ENCODE peak calls at places on chromosome 2, in five cellular contexts. One of them, this sample, is unnamed.

GRCh38 chr2:197575987-197576386 is 60.1 kb downstream of the MOB4 start:
- DNase-seq in sigmoid colon: peak; percentile 72
- DNase-seq in NAMALWA: no peak
- DNase-seq in AG08396: no peak
- DNase-seq in activated CD8-positive, alpha-beta memory T cell treated with anti-CD3 and anti-CD28 coated beads, Interleukin-2, amount 10 ng/mL, durations not matched to agents 7 days and 5 days: no peak
- DNase-seq in this sample: no peak

GRCh38 chr2:117536139-117536538 is 278.4 kb upstream of the DDX18 start:
- DNase-seq in NAMALWA: peak; percentile 44
- DNase-seq in AG08396: no peak
- DNase-seq in sigmoid colon: no peak
- DNase-seq in activated CD8-positive, alpha-beta memory T cell treated with anti-CD3 and anti-CD28 coated beads, Interleukin-2, amount 10 ng/mL, durations not matched to agents 7 days and 5 days: no peak
- DNase-seq in this sample: peak; percentile 44

GRCh38 chr2:213121677-213122076 is 29.7 kb downstream of the IKZF2 start:
- DNase-seq in NAMALWA: no peak
- DNase-seq in AG08396: no peak
- DNase-seq in activated CD8-positive, alpha-beta memory T cell treated with anti-CD3 and anti-CD28 coated beads, Interleukin-2, amount 10 ng/mL, durations not matched to agents 7 days and 5 days: no peak
- DNase-seq in sigmoid colon: no peak
- DNase-seq in this sample: no peak

GRCh38 chr2:113770929-113771328 is 14.5 kb upstream of the SLC35F5 start:
- DNase-seq in AG08396: no peak
- DNase-seq in NAMALWA: no peak
- DNase-seq in activated CD8-positive, alpha-beta memory T cell treated with anti-CD3 and anti-CD28 coated beads, Interleukin-2, amount 10 ng/mL, durations not matched to agents 7 days and 5 days: no peak
- DNase-seq in sigmoid colon: no peak
- DNase-seq in this sample: no peak

GRCh38 chr2:232659359-232659758 is 26.0 kb downstream of the EFHD1 start:
- DNase-seq in NAMALWA: no peak
- DNase-seq in sigmoid colon: no peak
- DNase-seq in AG08396: no peak
- DNase-seq in activated CD8-positive, alpha-beta memory T cell treated with anti-CD3 and anti-CD28 coated beads, Interleukin-2, amount 10 ng/mL, durations not matched to agents 7 days and 5 days: no peak
- DNase-seq in this sample: no peak

GRCh38 chr2:240182476-240182875 is 42.0 kb upstream of the OTOS start:
- DNase-seq in NAMALWA: no peak
- DNase-seq in AG08396: no peak
- DNase-seq in sigmoid colon: no peak
- DNase-seq in activated CD8-positive, alpha-beta memory T cell treated with anti-CD3 and anti-CD28 coated beads, Interleukin-2, amount 10 ng/mL, durations not matched to agents 7 days and 5 days: no peak
- DNase-seq in this sample: no peak

GRCh38 chr2:98356729-98357128 is 10.5 kb downstream of the CNGA3 start:
- DNase-seq in NAMALWA: no peak
- DNase-seq in sigmoid colon: no peak
- DNase-seq in AG08396: no peak
- DNase-seq in activated CD8-positive, alpha-beta memory T cell treated with anti-CD3 and anti-CD28 coated beads, Interleukin-2, amount 10 ng/mL, durations not matched to agents 7 days and 5 days: no peak
- DNase-seq in this sample: no peak

GRCh38 chr2:61876400-61876799 is 12.1 kb downstream of the CCT4 start:
- DNase-seq in activated CD8-positive, alpha-beta memory T cell treated with anti-CD3 and anti-CD28 coated beads, Interleukin-2, amount 10 ng/mL, durations not matched to agents 7 days and 5 days: no peak
- DNase-seq in sigmoid colon: no peak
- DNase-seq in NAMALWA: no peak
- DNase-seq in AG08396: no peak
- DNase-seq in this sample: no peak

GRCh38 chr2:19911799-19912509 is 10.2 kb upstream of the TTC32 start:
- DNase-seq in sigmoid colon: no peak
- DNase-seq in activated CD8-positive, alpha-beta memory T cell treated with anti-CD3 and anti-CD28 coated beads, Interleukin-2, amount 10 ng/mL, durations not matched to agents 7 days and 5 days: no peak
- DNase-seq in AG08396: peak; percentile 69
- DNase-seq in NAMALWA: no peak
- DNase-seq in this sample: no peak

GRCh38 chr2:36695746-36696415 is 626 bp upstream of the VIT start:
- DNase-seq in NAMALWA: no peak
- DNase-seq in AG08396: peak; percentile 52
- DNase-seq in sigmoid colon: no peak
- DNase-seq in activated CD8-positive, alpha-beta memory T cell treated with anti-CD3 and anti-CD28 coated beads, Interleukin-2, amount 10 ng/mL, durations not matched to agents 7 days and 5 days: no peak
- DNase-seq in this sample: no peak

GRCh38 chr2:46780801-46781445 is 134.7 kb downstream of the MCFD2 start:
- DNase-seq in NAMALWA: peak; percentile 15
- DNase-seq in activated CD8-positive, alpha-beta memory T cell treated with anti-CD3 and anti-CD28 coated beads, Interleukin-2, amount 10 ng/mL, durations not matched to agents 7 days and 5 days: no peak
- DNase-seq in sigmoid colon: peak; percentile 91
- DNase-seq in AG08396: peak; percentile 26
- DNase-seq in this sample: no peak

GRCh38 chr2:70357076-70358071 is 55.5 kb upstream of the FAM136A start:
- DNase-seq in sigmoid colon: no peak
- DNase-seq in AG08396: peak; percentile 21
- DNase-seq in activated CD8-positive, alpha-beta memory T cell treated with anti-CD3 and anti-CD28 coated beads, Interleukin-2, amount 10 ng/mL, durations not matched to agents 7 days and 5 days: no peak
- DNase-seq in NAMALWA: no peak
- DNase-seq in this sample: no peak

GRCh38 chr2:45184606-45185005 is 175.4 kb upstream of the SIX2 start:
- DNase-seq in AG08396: no peak
- DNase-seq in activated CD8-positive, alpha-beta memory T cell treated with anti-CD3 and anti-CD28 coated beads, Interleukin-2, amount 10 ng/mL, durations not matched to agents 7 days and 5 days: no peak
- DNase-seq in NAMALWA: no peak
- DNase-seq in sigmoid colon: no peak
- DNase-seq in this sample: no peak

GRCh38 chr2:168233166-168233565 is 14.2 kb downstream of the STK39 start:
- DNase-seq in activated CD8-positive, alpha-beta memory T cell treated with anti-CD3 and anti-CD28 coated beads, Interleukin-2, amount 10 ng/mL, durations not matched to agents 7 days and 5 days: no peak
- DNase-seq in AG08396: no peak
- DNase-seq in NAMALWA: no peak
- DNase-seq in sigmoid colon: no peak
- DNase-seq in this sample: no peak

GRCh38 chr2:226213717-226214116 is 585.9 kb downstream of the IRS1 start:
- DNase-seq in NAMALWA: no peak
- DNase-seq in AG08396: peak; percentile 18
- DNase-seq in sigmoid colon: no peak
- DNase-seq in activated CD8-positive, alpha-beta memory T cell treated with anti-CD3 and anti-CD28 coated beads, Interleukin-2, amount 10 ng/mL, durations not matched to agents 7 days and 5 days: no peak
- DNase-seq in this sample: no peak

GRCh38 chr2:239289545-239289944 is 111.3 kb downstream of the HDAC4 start:
- DNase-seq in activated CD8-positive, alpha-beta memory T cell treated with anti-CD3 and anti-CD28 coated beads, Interleukin-2, amount 10 ng/mL, durations not matched to agents 7 days and 5 days: peak; percentile 67
- DNase-seq in NAMALWA: no peak
- DNase-seq in sigmoid colon: peak; percentile 61
- DNase-seq in AG08396: no peak
- DNase-seq in this sample: no peak

GRCh38 chr2:71787476-71788185 is 334.3 kb downstream of the DYSF start:
- DNase-seq in activated CD8-positive, alpha-beta memory T cell treated with anti-CD3 and anti-CD28 coated beads, Interleukin-2, amount 10 ng/mL, durations not matched to agents 7 days and 5 days: no peak
- DNase-seq in sigmoid colon: peak; percentile 39
- DNase-seq in AG08396: no peak
- DNase-seq in NAMALWA: no peak
- DNase-seq in this sample: no peak

GRCh38 chr2:172712251-172712650 is 23.4 kb upstream of the RAPGEF4 start:
- DNase-seq in NAMALWA: no peak
- DNase-seq in AG08396: no peak
- DNase-seq in sigmoid colon: no peak
- DNase-seq in activated CD8-positive, alpha-beta memory T cell treated with anti-CD3 and anti-CD28 coated beads, Interleukin-2, amount 10 ng/mL, durations not matched to agents 7 days and 5 days: no peak
- DNase-seq in this sample: no peak

GRCh38 chr2:232931636-232932035 is 61.6 kb downstream of the SNORC start:
- DNase-seq in sigmoid colon: no peak
- DNase-seq in NAMALWA: no peak
- DNase-seq in activated CD8-positive, alpha-beta memory T cell treated with anti-CD3 and anti-CD28 coated beads, Interleukin-2, amount 10 ng/mL, durations not matched to agents 7 days and 5 days: no peak
- DNase-seq in AG08396: no peak
- DNase-seq in this sample: no peak

GRCh38 chr2:55877101-55877500 is 46.5 kb downstream of the EFEMP1 start:
- DNase-seq in activated CD8-positive, alpha-beta memory T cell treated with anti-CD3 and anti-CD28 coated beads, Interleukin-2, amount 10 ng/mL, durations not matched to agents 7 days and 5 days: no peak
- DNase-seq in AG08396: no peak
- DNase-seq in sigmoid colon: no peak
- DNase-seq in NAMALWA: no peak
- DNase-seq in this sample: no peak

GRCh38 chr2:152594792-152595191 is 122.5 kb downstream of the PRPF40A start:
- DNase-seq in sigmoid colon: peak; percentile 71
- DNase-seq in AG08396: peak; percentile 37
- DNase-seq in activated CD8-positive, alpha-beta memory T cell treated with anti-CD3 and anti-CD28 coated beads, Interleukin-2, amount 10 ng/mL, durations not matched to agents 7 days and 5 days: no peak
- DNase-seq in NAMALWA: no peak
- DNase-seq in this sample: no peak

GRCh38 chr2:138252587-138252986 is 249.0 kb upstream of the SPOPL start:
- DNase-seq in activated CD8-positive, alpha-beta memory T cell treated with anti-CD3 and anti-CD28 coated beads, Interleukin-2, amount 10 ng/mL, durations not matched to agents 7 days and 5 days: no peak
- DNase-seq in sigmoid colon: no peak
- DNase-seq in NAMALWA: no peak
- DNase-seq in AG08396: no peak
- DNase-seq in this sample: no peak

GRCh38 chr2:178327516-178327915 is 123.5 kb downstream of the PRKRA start:
- DNase-seq in NAMALWA: no peak
- DNase-seq in AG08396: no peak
- DNase-seq in sigmoid colon: no peak
- DNase-seq in activated CD8-positive, alpha-beta memory T cell treated with anti-CD3 and anti-CD28 coated beads, Interleukin-2, amount 10 ng/mL, durations not matched to agents 7 days and 5 days: no peak
- DNase-seq in this sample: peak; percentile 65

GRCh38 chr2:191166756-191167445 is 16.1 kb upstream of the STAT4 start:
- DNase-seq in AG08396: no peak
- DNase-seq in activated CD8-positive, alpha-beta memory T cell treated with anti-CD3 and anti-CD28 coated beads, Interleukin-2, amount 10 ng/mL, durations not matched to agents 7 days and 5 days: no peak
- DNase-seq in sigmoid colon: no peak
- DNase-seq in NAMALWA: no peak
- DNase-seq in this sample: no peak

GRCh38 chr2:113757059-113757657 is 716 bp upstream of the SLC35F5 start:
- DNase-seq in NAMALWA: no peak
- DNase-seq in AG08396: no peak
- DNase-seq in activated CD8-positive, alpha-beta memory T cell treated with anti-CD3 and anti-CD28 coated beads, Interleukin-2, amount 10 ng/mL, durations not matched to agents 7 days and 5 days: peak; percentile 44
- DNase-seq in sigmoid colon: no peak
- DNase-seq in this sample: no peak

GRCh38 chr2:181810823-181811695 is 80.5 kb upstream of the ITPRID2 start:
- DNase-seq in AG08396: peak; percentile 23
- DNase-seq in activated CD8-positive, alpha-beta memory T cell treated with anti-CD3 and anti-CD28 coated beads, Interleukin-2, amount 10 ng/mL, durations not matched to agents 7 days and 5 days: no peak
- DNase-seq in sigmoid colon: no peak
- DNase-seq in NAMALWA: no peak
- DNase-seq in this sample: no peak

GRCh38 chr2:6864938-6865345 is 765 bp downstream of the CMPK2 start:
- DNase-seq in sigmoid colon: peak; percentile 68
- DNase-seq in NAMALWA: no peak
- DNase-seq in activated CD8-positive, alpha-beta memory T cell treated with anti-CD3 and anti-CD28 coated beads, Interleukin-2, amount 10 ng/mL, durations not matched to agents 7 days and 5 days: no peak
- DNase-seq in AG08396: no peak
- DNase-seq in this sample: no peak

GRCh38 chr2:211982162-211982561 is 556.4 kb downstream of the ERBB4 start:
- DNase-seq in sigmoid colon: no peak
- DNase-seq in NAMALWA: no peak
- DNase-seq in activated CD8-positive, alpha-beta memory T cell treated with anti-CD3 and anti-CD28 coated beads, Interleukin-2, amount 10 ng/mL, durations not matched to agents 7 days and 5 days: no peak
- DNase-seq in AG08396: no peak
- DNase-seq in this sample: no peak

GRCh38 chr2:237723613-237724012 is 75.0 kb upstream of the RBM44 start:
- DNase-seq in AG08396: no peak
- DNase-seq in NAMALWA: peak; percentile 66
- DNase-seq in activated CD8-positive, alpha-beta memory T cell treated with anti-CD3 and anti-CD28 coated beads, Interleukin-2, amount 10 ng/mL, durations not matched to agents 7 days and 5 days: no peak
- DNase-seq in sigmoid colon: peak; percentile 72
- DNase-seq in this sample: peak; percentile 58

GRCh38 chr2:103818176-103818575 is 1035.7 kb upstream of the POU3F3 start:
- DNase-seq in activated CD8-positive, alpha-beta memory T cell treated with anti-CD3 and anti-CD28 coated beads, Interleukin-2, amount 10 ng/mL, durations not matched to agents 7 days and 5 days: no peak
- DNase-seq in NAMALWA: no peak
- DNase-seq in AG08396: no peak
- DNase-seq in sigmoid colon: no peak
- DNase-seq in this sample: no peak

GRCh38 chr2:226475650-226476049 is 324.0 kb downstream of the IRS1 start:
- DNase-seq in activated CD8-positive, alpha-beta memory T cell treated with anti-CD3 and anti-CD28 coated beads, Interleukin-2, amount 10 ng/mL, durations not matched to agents 7 days and 5 days: no peak
- DNase-seq in sigmoid colon: no peak
- DNase-seq in NAMALWA: no peak
- DNase-seq in AG08396: peak; percentile 14
- DNase-seq in this sample: no peak

GRCh38 chr2:224778474-224778877 is 62.3 kb upstream of the CCDC195 start:
- DNase-seq in NAMALWA: peak; percentile 88
- DNase-seq in activated CD8-positive, alpha-beta memory T cell treated with anti-CD3 and anti-CD28 coated beads, Interleukin-2, amount 10 ng/mL, durations not matched to agents 7 days and 5 days: peak; percentile 72
- DNase-seq in sigmoid colon: no peak
- DNase-seq in AG08396: peak; percentile 33
- DNase-seq in this sample: peak; percentile 42

GRCh38 chr2:152415811-152416210 is 80.8 kb downstream of the FMNL2 start:
- DNase-seq in NAMALWA: no peak
- DNase-seq in activated CD8-positive, alpha-beta memory T cell treated with anti-CD3 and anti-CD28 coated beads, Interleukin-2, amount 10 ng/mL, durations not matched to agents 7 days and 5 days: no peak
- DNase-seq in AG08396: no peak
- DNase-seq in sigmoid colon: no peak
- DNase-seq in this sample: no peak

This sample was measured in RPMI8226.